ENCODE peak calls at places on chromosomes 11 and 22, in five cellular contexts. B is PC-3, A is ELR, W is GM04503, J is T-helper 2 cell. T is an unnamed sample.

GRCh38 chr11:65434057-65434666 is 11.6 kb downstream of the NEAT1 start:
- DNase-seq in A (peak; percentile 12), J (no peak), B (no peak), W (no peak), T (no peak)

GRCh38 chr11:64690235-64690634 is 32.8 kb downstream of the NRXN2 start:
- DNase-seq in W (no peak), J (no peak), B (no peak), A (no peak), T (no peak)

GRCh38 chr11:128914216-128915147 is 23.3 kb downstream of the KCNJ5 start:
- DNase-seq in A (no peak), B (no peak), W (no peak), J (no peak), T (no peak)

GRCh38 chr22:37676691-37677627 is 1.5 kb downstream of the LGALS1 start:
- DNase-seq in A (peak; percentile 99), J (peak; percentile 91), B (peak; percentile 93), W (peak; percentile 83), T (peak; percentile 97)

GRCh38 chr11:14907411-14908213 is 15.6 kb upstream of the CYP2R1 start:
- DNase-seq in W (no peak), J (peak; percentile 61), A (peak; percentile 37), B (peak; percentile 65), T (peak; percentile 21)

GRCh38 chr22:45302047-45302446 is 7.7 kb upstream of the FAM118A start:
- DNase-seq in J (no peak), W (peak; percentile 68), A (peak; percentile 78), B (peak; percentile 59), T (peak; percentile 79)

GRCh38 chr11:66856496-66857233 is at the start of gene LRFN4:
- DNase-seq in B (peak; percentile 57), W (peak; percentile 29), A (peak; percentile 59), J (peak; percentile 77), T (peak; percentile 21)

GRCh38 chr22:27185903-27186302 is 528.5 kb downstream of the MIAT start:
- DNase-seq in W (no peak), B (no peak), J (no peak), A (no peak), T (no peak)

GRCh38 chr11:114482114-114482513 is 42.8 kb downstream of the REXO2 start:
- DNase-seq in A (no peak), W (no peak), J (no peak), B (no peak), T (no peak)

GRCh38 chr11:43924112-43924855 is 18.2 kb upstream of the C11orf96 start:
- DNase-seq in W (no peak), J (no peak), A (no peak), B (no peak), T (no peak)

GRCh38 chr11:13776134-13776815 is 107.8 kb downstream of the FAR1 start:
- DNase-seq in B (peak; percentile 64), J (no peak), A (peak; percentile 23), W (no peak), T (peak; percentile 21)

GRCh38 chr11:67016550-67016949 is 6.4 kb upstream of the SYT12 start:
- DNase-seq in J (no peak), A (no peak), B (no peak), W (no peak), T (no peak)

GRCh38 chr11:22342599-22343138 is 4.5 kb downstream of the SLC17A6 start:
- DNase-seq in B (no peak), A (no peak), J (no peak), W (no peak), T (no peak)

T was measured in RPMI7951.